ENCODE peak calls at places on chromosomes 11 and 22, in seven cellular contexts. J is fibroblast of mammary gland, G is HFFc6, W is astrocyte of the spinal cord, C is endothelial cell, B is stomach, Y is IMR-90. E is an unnamed sample.

GRCh38 chr11:67416416-67417335 is 1.2 kb downstream of the CARNS1 start:
- DNase-seq in J (no peak), G (no peak), W (peak), C (no peak), B (peak), Y (no peak), E (peak)

GRCh38 chr11:63916837-63917684 is at the start of gene RCOR2:
- DNase-seq in J (peak), G (peak), W (peak), C (peak), B (peak), Y (peak), E (peak)

GRCh38 chr11:100902454-100903141 is 215.5 kb downstream of the ARHGAP42 start:
- DNase-seq in J (no peak), G (no peak), W (no peak), C (no peak), B (no peak), Y (no peak), E (no peak)

GRCh38 chr11:64207247-64208085 is 945 bp downstream of the FERMT3 start:
- DNase-seq in J (peak), G (peak), W (peak), C (no peak), B (peak), Y (peak), E (no peak)

GRCh38 chr11:64351136-64351631 is 7.8 kb upstream of the RPS6KA4 start:
- DNase-seq in J (no peak), G (no peak), W (no peak), C (no peak), B (no peak), Y (no peak), E (peak)

GRCh38 chr11:131612576-131612975 is 242.2 kb downstream of the NTM start:
- DNase-seq in J (no peak), G (no peak), W (no peak), C (no peak), B (no peak), Y (no peak), E (no peak)

GRCh38 chr22:33985506-33985905 is 65.2 kb upstream of the LARGE1 start:
- DNase-seq in J (no peak), G (no peak), W (no peak), C (no peak), B (no peak), Y (no peak), E (no peak)

GRCh38 chr11:114225662-114226061 is 70.5 kb upstream of the NNMT start:
- DNase-seq in J (no peak), G (no peak), W (no peak), C (no peak), B (no peak), Y (no peak), E (no peak)

GRCh38 chr11:65437436-65438227 is 15.0 kb downstream of the NEAT1 start:
- DNase-seq in J (peak), G (no peak), W (peak), C (no peak), B (peak), Y (peak), E (peak)

GRCh38 chr11:35539781-35540281 is 14.4 kb upstream of the PAMR1 start:
- DNase-seq in J (peak), G (peak), W (peak), C (no peak), B (no peak), Y (peak), E (peak)

GRCh38 chr11:12474871-12475270 is 97.5 kb downstream of the PARVA start:
- DNase-seq in J (no peak), G (no peak), W (no peak), C (no peak), B (no peak), Y (no peak), E (no peak)

GRCh38 chr22:39530692-39531331 is 1.7 kb downstream of the RPS19BP1 start:
- DNase-seq in J (peak), G (no peak), W (peak), C (no peak), B (no peak), Y (peak), E (peak)

GRCh38 chr22:37486224-37486845 is at the start of gene MFNG:
- DNase-seq in J (no peak), G (peak), W (peak), C (peak), B (peak), Y (peak), E (peak)

GRCh38 chr11:5102246-5102645 is 32.9 kb downstream of the OR52E1 start:
- DNase-seq in J (no peak), G (no peak), W (no peak), C (no peak), B (no peak), Y (no peak), E (no peak)

GRCh38 chr11:3626250-3626960 is 15.4 kb downstream of the ART5 start:
- DNase-seq in J (no peak), G (no peak), W (no peak), C (no peak), B (no peak), Y (no peak), E (no peak)

GRCh38 chr11:86978756-86979608 is 23.8 kb upstream of the FZD4 start:
- DNase-seq in J (peak), G (peak), W (peak), C (no peak), B (no peak), Y (peak), E (peak)

GRCh38 chr11:15696069-15696468 is 581.3 kb downstream of the INSC start:
- DNase-seq in J (no peak), G (no peak), W (no peak), C (no peak), B (no peak), Y (no peak), E (no peak)

GRCh38 chr22:46091277-46091977 is 58.9 kb upstream of the PPARA start:
- DNase-seq in J (no peak), G (no peak), W (peak), C (no peak), B (no peak), Y (no peak), E (no peak)

GRCh38 chr11:118625976-118626375 is 18.6 kb downstream of the PHLDB1 start:
- DNase-seq in J (no peak), G (no peak), W (no peak), C (no peak), B (no peak), Y (no peak), E (no peak)

GRCh38 chr22:23782649-23783048 is 4.1 kb upstream of the SMARCB1 start:
- DNase-seq in J (no peak), G (no peak), W (no peak), C (no peak), B (no peak), Y (no peak), E (no peak)
- TF ChIP-seq CTCF in J (no peak), G (no peak), W (no peak), C (no peak), B (no peak), Y (no peak), E (no peak)

GRCh38 chr22:31151872-31152271 is 8.1 kb upstream of the RNF185 start:
- DNase-seq in J (no peak), G (no peak), W (no peak), C (no peak), B (no peak), Y (no peak), E (no peak)

GRCh38 chr22:31153357-31153756 is 6.6 kb upstream of the RNF185 start:
- DNase-seq in J (no peak), G (no peak), W (no peak), C (no peak), B (no peak), Y (no peak), E (no peak)

GRCh38 chr22:31148516-31148915 is 8.2 kb upstream of the PLA2G3 start:
- DNase-seq in J (peak), G (no peak), W (peak), C (no peak), B (no peak), Y (peak), E (no peak)

GRCh38 chr22:31148953-31149627 is 8.8 kb upstream of the PLA2G3 start:
- DNase-seq in J (peak), G (peak), W (peak), C (peak), B (peak), Y (peak), E (peak)

DNA sequence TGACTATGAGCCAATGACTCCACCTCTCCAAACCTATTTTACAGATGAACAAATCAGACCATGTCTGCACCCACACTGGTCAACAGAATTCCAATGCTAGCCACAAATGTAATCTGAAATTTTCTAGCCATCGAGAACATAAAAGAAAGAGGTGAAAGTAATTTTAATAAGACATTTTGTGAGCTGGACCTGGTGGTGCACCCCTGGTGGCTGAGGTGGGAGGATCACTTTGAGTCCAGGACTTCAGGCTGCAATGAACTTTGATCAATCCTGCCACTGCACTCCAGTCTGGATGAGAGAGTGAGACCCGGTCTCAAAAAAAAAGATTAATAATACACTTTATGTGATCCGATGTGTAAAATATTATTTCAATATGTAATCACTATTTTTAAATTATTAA is 9.4 kb upstream of the RNF185 start:
- DNase-seq in J (no peak), G (no peak), W (no peak), C (no peak), B (no peak), Y (no peak), E (no peak)
- TF ChIP-seq CTCF in J (peak), G (peak), W (peak), C (peak), B (no peak), Y (peak), E (peak)

GRCh38 chr11:25794804-25795203 is 537.1 kb upstream of the ANO3 start:
- DNase-seq in J (no peak), G (no peak), W (no peak), C (no peak), B (no peak), Y (no peak), E (no peak)
- TF ChIP-seq CTCF in J (no peak), G (no peak), W (no peak), C (no peak), B (no peak), Y (no peak), E (no peak)

GRCh38 chr11:46125284-46125683 is 4.0 kb upstream of the PHF21A start:
- DNase-seq in J (no peak), G (no peak), W (no peak), C (no peak), B (no peak), Y (no peak), E (no peak)

GRCh38 chr11:46122955-46123354 is 1.7 kb upstream of the PHF21A start:
- DNase-seq in J (peak), G (peak), W (peak), C (no peak), B (no peak), Y (peak), E (peak)

GRCh38 chr11:46130286-46130937 is 9.2 kb upstream of the PHF21A start:
- DNase-seq in J (no peak), G (no peak), W (no peak), C (no peak), B (no peak), Y (no peak), E (no peak)

GRCh38 chr11:46129133-46129532 is 7.9 kb upstream of the PHF21A start:
- DNase-seq in J (no peak), G (no peak), W (no peak), C (no peak), B (no peak), Y (no peak), E (no peak)

DNA sequence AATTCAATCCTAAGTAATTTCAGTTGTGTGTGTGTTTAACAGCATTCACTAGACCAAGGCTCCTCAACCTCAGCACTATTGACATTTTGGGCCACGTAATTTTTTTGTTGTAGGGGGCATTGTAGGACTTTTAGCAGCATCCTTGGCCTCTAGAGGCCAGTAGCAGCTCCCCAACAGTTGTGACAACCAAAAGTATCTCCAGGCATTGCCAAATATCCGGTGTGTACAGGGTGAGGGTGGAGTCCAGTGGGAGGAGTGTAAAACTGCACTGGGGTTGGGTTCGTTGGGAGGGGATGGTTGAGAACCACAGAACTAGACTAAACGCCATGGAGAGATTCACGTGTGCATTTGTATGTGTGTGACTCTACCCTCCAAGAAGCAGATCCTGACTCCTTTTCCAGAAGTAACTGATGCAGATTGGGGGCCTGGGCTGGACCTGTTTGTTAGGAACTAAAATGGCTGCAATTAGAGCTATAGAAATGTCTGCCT is 5.9 kb upstream of the PHF21A start:
- DNase-seq in J (peak), G (peak), W (peak), C (no peak), B (no peak), Y (peak), E (no peak)
- TF ChIP-seq CTCF in J (peak), G (peak), W (peak), C (no peak), B (no peak), Y (peak), E (peak)

GRCh38 chr11:13970986-13971385 is 8.5 kb downstream of the SPON1 start:
- DNase-seq in J (peak), G (peak), W (no peak), C (peak), B (peak), Y (no peak), E (peak)
- TF ChIP-seq CTCF in J (peak), G (peak), W (peak), C (no peak), B (peak), Y (peak), E (peak)

E was measured in hepatocyte.